ENCODE peak calls at places on chromosomes 1 and 21, in nine cellular contexts. One of them, this sample, is unnamed.

GRCh38 chr1:186050360-186050759 is 316.2 kb downstream of the HMCN1 start:
- DNase-seq in Right ventricle myocardium superior: no peak
- DNase-seq in activated T-helper 1 cell treated with Interleukin-2 at 50 U/mL for 16 hours: no peak
- DNase-seq in NCI-H446: no peak
- DNase-seq in A549: no peak
- DNase-seq in NCI-H748 treated with DMSO at 0.1 percent for 48 hours: no peak
- DNase-seq in GM23248: peak; percentile 57
- DNase-seq in BE2C: no peak
- DNase-seq in foreskin keratinocyte: peak; percentile 44
- DNase-seq in this sample: no peak

GRCh38 chr1:180210008-180210555 is 20.0 kb upstream of the LHX4 start:
- DNase-seq in Right ventricle myocardium superior: no peak
- DNase-seq in activated T-helper 1 cell treated with Interleukin-2 at 50 U/mL for 16 hours: no peak
- DNase-seq in NCI-H446: no peak
- DNase-seq in A549: no peak
- DNase-seq in NCI-H748 treated with DMSO at 0.1 percent for 48 hours: no peak
- DNase-seq in GM23248: no peak
- DNase-seq in BE2C: no peak
- DNase-seq in foreskin keratinocyte: no peak
- DNase-seq in this sample: peak; percentile 27

GRCh38 chr21:38671716-38672115 is 134.0 kb upstream of the ETS2 start:
- DNase-seq in Right ventricle myocardium superior: no peak
- DNase-seq in activated T-helper 1 cell treated with Interleukin-2 at 50 U/mL for 16 hours: no peak
- DNase-seq in NCI-H446: no peak
- DNase-seq in A549: no peak
- DNase-seq in NCI-H748 treated with DMSO at 0.1 percent for 48 hours: no peak
- DNase-seq in GM23248: no peak
- DNase-seq in BE2C: no peak
- DNase-seq in foreskin keratinocyte: no peak
- DNase-seq in this sample: no peak

GRCh38 chr1:1628656-1629429 is 3.1 kb upstream of the MMP23B start:
- DNase-seq in Right ventricle myocardium superior: no peak
- DNase-seq in activated T-helper 1 cell treated with Interleukin-2 at 50 U/mL for 16 hours: no peak
- DNase-seq in NCI-H446: no peak
- DNase-seq in A549: no peak
- DNase-seq in NCI-H748 treated with DMSO at 0.1 percent for 48 hours: no peak
- DNase-seq in GM23248: no peak
- DNase-seq in BE2C: no peak
- DNase-seq in foreskin keratinocyte: no peak
- DNase-seq in this sample: peak; percentile 90

GRCh38 chr1:234535763-234536515 is 57.0 kb upstream of the TARBP1 start:
- DNase-seq in Right ventricle myocardium superior: peak; percentile 83
- DNase-seq in activated T-helper 1 cell treated with Interleukin-2 at 50 U/mL for 16 hours: no peak
- DNase-seq in NCI-H446: no peak
- DNase-seq in A549: peak; percentile 22
- DNase-seq in NCI-H748 treated with DMSO at 0.1 percent for 48 hours: no peak
- DNase-seq in GM23248: peak; percentile 68
- DNase-seq in BE2C: no peak
- DNase-seq in foreskin keratinocyte: no peak
- DNase-seq in this sample: peak; percentile 61

GRCh38 chr21:21675601-21676000 is 677.4 kb downstream of the NCAM2 start:
- DNase-seq in Right ventricle myocardium superior: no peak
- DNase-seq in activated T-helper 1 cell treated with Interleukin-2 at 50 U/mL for 16 hours: no peak
- DNase-seq in NCI-H446: no peak
- DNase-seq in A549: no peak
- DNase-seq in NCI-H748 treated with DMSO at 0.1 percent for 48 hours: no peak
- DNase-seq in GM23248: no peak
- DNase-seq in BE2C: no peak
- DNase-seq in foreskin keratinocyte: no peak
- DNase-seq in this sample: no peak

GRCh38 chr1:31576201-31576669 is at the start of gene TINAGL1:
- DNase-seq in Right ventricle myocardium superior: peak; percentile 84
- DNase-seq in activated T-helper 1 cell treated with Interleukin-2 at 50 U/mL for 16 hours: no peak
- DNase-seq in NCI-H446: no peak
- DNase-seq in A549: no peak
- DNase-seq in NCI-H748 treated with DMSO at 0.1 percent for 48 hours: no peak
- DNase-seq in GM23248: no peak
- DNase-seq in BE2C: no peak
- DNase-seq in foreskin keratinocyte: peak; percentile 85
- DNase-seq in this sample: no peak

GRCh38 chr1:145871994-145872411 is 13.1 kb upstream of the PIAS3 start:
- DNase-seq in Right ventricle myocardium superior: peak; percentile 68
- DNase-seq in activated T-helper 1 cell treated with Interleukin-2 at 50 U/mL for 16 hours: peak; percentile 21
- DNase-seq in NCI-H446: no peak
- DNase-seq in A549: no peak
- DNase-seq in NCI-H748 treated with DMSO at 0.1 percent for 48 hours: no peak
- DNase-seq in GM23248: peak; percentile 75
- DNase-seq in BE2C: no peak
- DNase-seq in foreskin keratinocyte: no peak
- DNase-seq in this sample: peak; percentile 91

GRCh38 chr1:70818391-70818790 is 229.2 kb downstream of the PTGER3 start:
- DNase-seq in Right ventricle myocardium superior: no peak
- DNase-seq in activated T-helper 1 cell treated with Interleukin-2 at 50 U/mL for 16 hours: no peak
- DNase-seq in NCI-H446: no peak
- DNase-seq in A549: no peak
- DNase-seq in NCI-H748 treated with DMSO at 0.1 percent for 48 hours: no peak
- DNase-seq in GM23248: peak; percentile 67
- DNase-seq in BE2C: no peak
- DNase-seq in foreskin keratinocyte: no peak
- DNase-seq in this sample: no peak

GRCh38 chr21:43361493-43362296 is 65.2 kb downstream of the SIK1 start:
- DNase-seq in Right ventricle myocardium superior: peak; percentile 76
- DNase-seq in activated T-helper 1 cell treated with Interleukin-2 at 50 U/mL for 16 hours: peak; percentile 14
- DNase-seq in NCI-H446: peak; percentile 62
- DNase-seq in A549: no peak
- DNase-seq in NCI-H748 treated with DMSO at 0.1 percent for 48 hours: no peak
- DNase-seq in GM23248: peak; percentile 75
- DNase-seq in BE2C: no peak
- DNase-seq in foreskin keratinocyte: peak; percentile 85
- DNase-seq in this sample: peak; percentile 87

GRCh38 chr1:182279724-182280506 is 111.7 kb downstream of the GLUL start:
- DNase-seq in Right ventricle myocardium superior: peak; percentile 69
- DNase-seq in activated T-helper 1 cell treated with Interleukin-2 at 50 U/mL for 16 hours: no peak
- DNase-seq in NCI-H446: no peak
- DNase-seq in A549: no peak
- DNase-seq in NCI-H748 treated with DMSO at 0.1 percent for 48 hours: peak; percentile 55
- DNase-seq in GM23248: no peak
- DNase-seq in BE2C: no peak
- DNase-seq in foreskin keratinocyte: no peak
- DNase-seq in this sample: no peak

This sample was measured in spleen.